ENCODE peak calls at places on chromosomes 5 and 9, in eight cellular contexts. One of them, this sample, is unnamed.

GRCh38 chr9:20848490-20848889 is 164.4 kb downstream of the FOCAD start:
- DNase-seq in sigmoid colon: no peak
- DNase-seq in CD8-positive, alpha-beta T cell: no peak
- DNase-seq in tibial nerve: no peak
- DNase-seq in CD4-positive, CD25-positive, alpha-beta regulatory T cell: no peak
- DNase-seq in astrocyte: peak; percentile 56
- DNase-seq in colonic mucosa: no peak
- DNase-seq in OCI-LY7: no peak
- DNase-seq in this sample: no peak

GRCh38 chr9:80797841-80798688 is 891.3 kb downstream of the TLE1 start:
- DNase-seq in tibial nerve: peak; percentile 11
- DNase-seq in CD8-positive, alpha-beta T cell: no peak
- DNase-seq in sigmoid colon: peak; percentile 91
- DNase-seq in OCI-LY7: no peak
- DNase-seq in CD4-positive, CD25-positive, alpha-beta regulatory T cell: no peak
- DNase-seq in astrocyte: peak; percentile 47
- DNase-seq in colonic mucosa: peak; percentile 22
- DNase-seq in this sample: peak; percentile 25

GRCh38 chr5:81834021-81834660 is 83.2 kb upstream of the SSBP2 start:
- DNase-seq in CD4-positive, CD25-positive, alpha-beta regulatory T cell: no peak
- DNase-seq in CD8-positive, alpha-beta T cell: no peak
- DNase-seq in colonic mucosa: no peak
- DNase-seq in astrocyte: no peak
- DNase-seq in tibial nerve: no peak
- DNase-seq in OCI-LY7: no peak
- DNase-seq in sigmoid colon: no peak
- DNase-seq in this sample: no peak

GRCh38 chr9:8632493-8632892 is 832.9 kb upstream of the DMAC1 start:
- DNase-seq in CD8-positive, alpha-beta T cell: no peak
- DNase-seq in OCI-LY7: no peak
- DNase-seq in CD4-positive, CD25-positive, alpha-beta regulatory T cell: no peak
- DNase-seq in colonic mucosa: no peak
- DNase-seq in sigmoid colon: no peak
- DNase-seq in astrocyte: no peak
- DNase-seq in tibial nerve: no peak
- DNase-seq in this sample: no peak

GRCh38 chr9:72338631-72339030 is 26.4 kb downstream of the ZFAND5 start:
- DNase-seq in sigmoid colon: no peak
- DNase-seq in tibial nerve: no peak
- DNase-seq in CD4-positive, CD25-positive, alpha-beta regulatory T cell: no peak
- DNase-seq in colonic mucosa: no peak
- DNase-seq in astrocyte: no peak
- DNase-seq in OCI-LY7: no peak
- DNase-seq in CD8-positive, alpha-beta T cell: no peak
- DNase-seq in this sample: no peak

GRCh38 chr5:130759061-130759460 is 406.0 kb downstream of the HINT1 start:
- DNase-seq in tibial nerve: no peak
- DNase-seq in astrocyte: no peak
- DNase-seq in sigmoid colon: no peak
- DNase-seq in OCI-LY7: no peak
- DNase-seq in CD8-positive, alpha-beta T cell: no peak
- DNase-seq in CD4-positive, CD25-positive, alpha-beta regulatory T cell: no peak
- DNase-seq in colonic mucosa: no peak
- DNase-seq in this sample: no peak

GRCh38 chr5:10452768-10453331 is 11.2 kb downstream of the ROPN1L start:
- DNase-seq in OCI-LY7: peak; percentile 82
- DNase-seq in sigmoid colon: no peak
- DNase-seq in CD8-positive, alpha-beta T cell: no peak
- DNase-seq in tibial nerve: no peak
- DNase-seq in astrocyte: peak; percentile 84
- DNase-seq in CD4-positive, CD25-positive, alpha-beta regulatory T cell: peak; percentile 67
- DNase-seq in colonic mucosa: no peak
- DNase-seq in this sample: peak; percentile 56

GRCh38 chr5:1637639-1638481 is 114.1 kb upstream of the LPCAT1 start:
- DNase-seq in tibial nerve: no peak
- DNase-seq in colonic mucosa: no peak
- DNase-seq in OCI-LY7: no peak
- DNase-seq in CD4-positive, CD25-positive, alpha-beta regulatory T cell: no peak
- DNase-seq in CD8-positive, alpha-beta T cell: no peak
- DNase-seq in astrocyte: no peak
- DNase-seq in sigmoid colon: peak; percentile 43
- DNase-seq in this sample: no peak

GRCh38 chr9:14258156-14258555 is 55.8 kb downstream of the NFIB start:
- DNase-seq in sigmoid colon: no peak
- DNase-seq in astrocyte: no peak
- DNase-seq in CD8-positive, alpha-beta T cell: no peak
- DNase-seq in CD4-positive, CD25-positive, alpha-beta regulatory T cell: no peak
- DNase-seq in colonic mucosa: no peak
- DNase-seq in OCI-LY7: no peak
- DNase-seq in tibial nerve: no peak
- DNase-seq in this sample: no peak

GRCh38 chr5:83895860-83896259 is 175.2 kb upstream of the HAPLN1 start:
- DNase-seq in OCI-LY7: no peak
- DNase-seq in sigmoid colon: no peak
- DNase-seq in CD8-positive, alpha-beta T cell: no peak
- DNase-seq in colonic mucosa: no peak
- DNase-seq in tibial nerve: no peak
- DNase-seq in astrocyte: no peak
- DNase-seq in CD4-positive, CD25-positive, alpha-beta regulatory T cell: no peak
- DNase-seq in this sample: no peak

GRCh38 chr9:2128611-2129010 is 113.5 kb downstream of the SMARCA2 start:
- DNase-seq in tibial nerve: no peak
- DNase-seq in CD8-positive, alpha-beta T cell: no peak
- DNase-seq in CD4-positive, CD25-positive, alpha-beta regulatory T cell: no peak
- DNase-seq in OCI-LY7: no peak
- DNase-seq in astrocyte: no peak
- DNase-seq in sigmoid colon: no peak
- DNase-seq in colonic mucosa: no peak
- DNase-seq in this sample: peak; percentile 21

GRCh38 chr5:62587737-62588136 is 9.1 kb downstream of the LRRC70 start:
- DNase-seq in CD4-positive, CD25-positive, alpha-beta regulatory T cell: no peak
- DNase-seq in astrocyte: no peak
- DNase-seq in CD8-positive, alpha-beta T cell: no peak
- DNase-seq in tibial nerve: no peak
- DNase-seq in OCI-LY7: no peak
- DNase-seq in colonic mucosa: no peak
- DNase-seq in sigmoid colon: no peak
- DNase-seq in this sample: no peak

GRCh38 chr5:39765381-39765780 is 340.6 kb upstream of the DAB2 start:
- DNase-seq in OCI-LY7: no peak
- DNase-seq in CD8-positive, alpha-beta T cell: no peak
- DNase-seq in CD4-positive, CD25-positive, alpha-beta regulatory T cell: no peak
- DNase-seq in colonic mucosa: no peak
- DNase-seq in astrocyte: peak; percentile 89
- DNase-seq in sigmoid colon: no peak
- DNase-seq in tibial nerve: no peak
- DNase-seq in this sample: no peak

GRCh38 chr9:105264380-105264779 is 19.9 kb downstream of the SLC44A1 start:
- DNase-seq in colonic mucosa: no peak
- DNase-seq in OCI-LY7: no peak
- DNase-seq in astrocyte: no peak
- DNase-seq in tibial nerve: no peak
- DNase-seq in CD4-positive, CD25-positive, alpha-beta regulatory T cell: no peak
- DNase-seq in sigmoid colon: no peak
- DNase-seq in CD8-positive, alpha-beta T cell: no peak
- DNase-seq in this sample: no peak

GRCh38 chr5:82234880-82235279 is 43.3 kb downstream of the RPS23 start:
- DNase-seq in tibial nerve: no peak
- DNase-seq in astrocyte: no peak
- DNase-seq in CD4-positive, CD25-positive, alpha-beta regulatory T cell: no peak
- DNase-seq in colonic mucosa: peak; percentile 36
- DNase-seq in CD8-positive, alpha-beta T cell: no peak
- DNase-seq in OCI-LY7: no peak
- DNase-seq in sigmoid colon: no peak
- DNase-seq in this sample: no peak

GRCh38 chr5:138952962-138953361 is 77.8 kb upstream of the LRRTM2 start:
- DNase-seq in CD4-positive, CD25-positive, alpha-beta regulatory T cell: no peak
- DNase-seq in colonic mucosa: no peak
- DNase-seq in astrocyte: no peak
- DNase-seq in OCI-LY7: no peak
- DNase-seq in sigmoid colon: peak; percentile 65
- DNase-seq in CD8-positive, alpha-beta T cell: no peak
- DNase-seq in tibial nerve: no peak
- DNase-seq in this sample: no peak

GRCh38 chr5:24167791-24168190 is 477.0 kb downstream of the CDH10 start:
- DNase-seq in CD8-positive, alpha-beta T cell: no peak
- DNase-seq in OCI-LY7: no peak
- DNase-seq in sigmoid colon: no peak
- DNase-seq in CD4-positive, CD25-positive, alpha-beta regulatory T cell: no peak
- DNase-seq in tibial nerve: no peak
- DNase-seq in colonic mucosa: no peak
- DNase-seq in astrocyte: peak; percentile 2
- DNase-seq in this sample: no peak

GRCh38 chr5:146860213-146860891 is 18.2 kb downstream of the PPP2R2B start:
- DNase-seq in astrocyte: peak; percentile 81
- DNase-seq in tibial nerve: no peak
- DNase-seq in sigmoid colon: no peak
- DNase-seq in colonic mucosa: no peak
- DNase-seq in CD8-positive, alpha-beta T cell: no peak
- DNase-seq in CD4-positive, CD25-positive, alpha-beta regulatory T cell: no peak
- DNase-seq in OCI-LY7: no peak
- DNase-seq in this sample: no peak

GRCh38 chr9:15785584-15785983 is 232.7 kb downstream of the CCDC171 start:
- DNase-seq in CD8-positive, alpha-beta T cell: no peak
- DNase-seq in sigmoid colon: no peak
- DNase-seq in OCI-LY7: no peak
- DNase-seq in CD4-positive, CD25-positive, alpha-beta regulatory T cell: no peak
- DNase-seq in tibial nerve: no peak
- DNase-seq in colonic mucosa: no peak
- DNase-seq in astrocyte: no peak
- DNase-seq in this sample: no peak

DNA sequence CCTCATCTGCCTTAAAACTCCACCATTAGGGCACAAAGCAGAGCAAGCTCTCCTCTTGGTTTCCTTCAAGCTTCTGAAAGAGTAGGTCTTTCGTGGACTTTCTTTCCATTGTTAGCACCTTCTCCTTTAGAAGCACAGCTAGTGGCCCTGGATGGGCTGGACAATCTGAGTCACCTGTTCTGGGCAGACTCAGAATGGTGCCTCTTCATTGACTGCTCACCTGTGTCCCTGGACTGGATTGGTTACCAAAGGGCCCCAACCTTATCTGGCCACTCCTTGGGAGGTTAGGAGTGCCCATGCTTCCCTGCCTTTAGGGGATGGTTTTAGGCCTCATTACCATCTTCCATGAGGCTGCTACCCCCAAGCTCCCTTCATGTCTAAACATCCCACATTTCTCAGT is 23.2 kb downstream of the TMEM174 start:
- DNase-seq in CD4-positive, CD25-positive, alpha-beta regulatory T cell: no peak
- DNase-seq in astrocyte: no peak
- DNase-seq in CD8-positive, alpha-beta T cell: no peak
- DNase-seq in colonic mucosa: peak; percentile 13
- DNase-seq in tibial nerve: no peak
- DNase-seq in OCI-LY7: no peak
- DNase-seq in sigmoid colon: no peak
- DNase-seq in this sample: no peak
- H3K27ac ChIP-seq in CD4-positive, CD25-positive, alpha-beta regulatory T cell: no peak overlapping the region
- H3K27ac ChIP-seq in astrocyte: no peak overlapping the region
- H3K27ac ChIP-seq in CD8-positive, alpha-beta T cell: no peak overlapping the region
- H3K27ac ChIP-seq in colonic mucosa: no peak overlapping the region
- H3K27ac ChIP-seq in tibial nerve: no peak overlapping the region
- H3K27ac ChIP-seq in OCI-LY7: no peak overlapping the region
- H3K27ac ChIP-seq in sigmoid colon: no peak overlapping the region
- H3K27ac ChIP-seq in this sample: no peak overlapping the region

GRCh38 chr9:129631673-129632129 is 5.7 kb downstream of the NTMT1 start:
- DNase-seq in astrocyte: no peak
- DNase-seq in sigmoid colon: no peak
- DNase-seq in colonic mucosa: no peak
- DNase-seq in OCI-LY7: no peak
- DNase-seq in CD8-positive, alpha-beta T cell: no peak
- DNase-seq in tibial nerve: no peak
- DNase-seq in CD4-positive, CD25-positive, alpha-beta regulatory T cell: no peak
- DNase-seq in this sample: no peak
- H3K36me3 ChIP-seq in astrocyte: peaks cover 16% of the 10 kb centered on the region
- H3K36me3 ChIP-seq in sigmoid colon: peaks cover 27% of the 10 kb centered on the region
- H3K36me3 ChIP-seq in colonic mucosa: peaks cover 10% of the 10 kb centered on the region
- H3K36me3 ChIP-seq in OCI-LY7: peaks cover 92% of the 10 kb centered on the region
- H3K36me3 ChIP-seq in CD8-positive, alpha-beta T cell: peaks cover 24% of the 10 kb centered on the region
- H3K36me3 ChIP-seq in tibial nerve: peaks cover 12% of the 10 kb centered on the region
- H3K36me3 ChIP-seq in CD4-positive, CD25-positive, alpha-beta regulatory T cell: peaks cover 43% of the 10 kb centered on the region
- H3K36me3 ChIP-seq in this sample: peaks cover 96% of the 10 kb centered on the region

DNA sequence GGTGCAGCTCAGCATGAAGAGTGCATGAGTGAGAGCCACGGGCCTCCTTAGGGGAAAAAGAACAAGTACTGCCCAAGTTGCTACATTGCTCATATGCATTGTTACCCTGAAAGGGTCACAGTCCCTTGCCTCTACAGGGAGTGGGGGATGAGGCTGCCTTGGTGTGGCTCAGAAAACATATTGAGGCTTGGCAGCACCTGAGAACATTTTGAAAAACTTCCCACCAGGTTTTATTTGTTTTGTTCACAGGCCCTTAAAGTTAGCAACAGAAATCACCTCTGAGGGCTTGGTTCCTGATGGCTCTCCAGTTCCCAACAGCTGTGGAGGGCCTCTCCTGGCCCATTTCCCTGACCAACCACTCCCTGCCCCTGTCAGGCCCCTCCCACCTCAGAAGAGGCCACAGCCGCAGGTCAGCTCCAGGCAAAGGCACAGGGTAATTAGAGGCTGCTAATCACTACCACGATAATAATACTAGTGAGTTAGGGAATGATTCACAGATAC is 90.7 kb upstream of the ADRA1B start:
- DNase-seq in CD8-positive, alpha-beta T cell: no peak
- DNase-seq in CD4-positive, CD25-positive, alpha-beta regulatory T cell: no peak
- DNase-seq in sigmoid colon: no peak
- DNase-seq in astrocyte: peak; percentile 45
- DNase-seq in tibial nerve: no peak
- DNase-seq in colonic mucosa: no peak
- DNase-seq in OCI-LY7: no peak
- DNase-seq in this sample: no peak
- H3K27ac ChIP-seq in CD8-positive, alpha-beta T cell: no peak overlapping the region
- H3K27ac ChIP-seq in CD4-positive, CD25-positive, alpha-beta regulatory T cell: no peak overlapping the region
- H3K27ac ChIP-seq in sigmoid colon: no peak overlapping the region
- H3K27ac ChIP-seq in astrocyte: no peak overlapping the region
- H3K27ac ChIP-seq in tibial nerve: peak overlapping the region; percentile 68
- H3K27ac ChIP-seq in colonic mucosa: no peak overlapping the region
- H3K27ac ChIP-seq in OCI-LY7: no peak overlapping the region
- H3K27ac ChIP-seq in this sample: no peak overlapping the region

GRCh38 chr5:132877466-132877865 is 4.0 kb downstream of the LEAP2 start:
- DNase-seq in tibial nerve: no peak
- DNase-seq in colonic mucosa: no peak
- DNase-seq in OCI-LY7: no peak
- DNase-seq in astrocyte: no peak
- DNase-seq in CD4-positive, CD25-positive, alpha-beta regulatory T cell: no peak
- DNase-seq in sigmoid colon: no peak
- DNase-seq in CD8-positive, alpha-beta T cell: no peak
- DNase-seq in this sample: no peak

GRCh38 chr5:132877938-132878337 is 4.5 kb downstream of the LEAP2 start:
- DNase-seq in OCI-LY7: no peak
- DNase-seq in CD4-positive, CD25-positive, alpha-beta regulatory T cell: no peak
- DNase-seq in colonic mucosa: peak; percentile 70
- DNase-seq in sigmoid colon: no peak
- DNase-seq in tibial nerve: no peak
- DNase-seq in astrocyte: peak; percentile 65
- DNase-seq in CD8-positive, alpha-beta T cell: no peak
- DNase-seq in this sample: no peak

GRCh38 chr5:132873930-132874271 is 433 bp downstream of the LEAP2 start:
- DNase-seq in CD4-positive, CD25-positive, alpha-beta regulatory T cell: no peak
- DNase-seq in colonic mucosa: no peak
- DNase-seq in astrocyte: no peak
- DNase-seq in CD8-positive, alpha-beta T cell: no peak
- DNase-seq in tibial nerve: no peak
- DNase-seq in OCI-LY7: no peak
- DNase-seq in sigmoid colon: no peak
- DNase-seq in this sample: no peak

GRCh38 chr5:132873119-132873929 is at the start of gene LEAP2:
- DNase-seq in colonic mucosa: no peak
- DNase-seq in sigmoid colon: no peak
- DNase-seq in OCI-LY7: no peak
- DNase-seq in CD8-positive, alpha-beta T cell: no peak
- DNase-seq in tibial nerve: no peak
- DNase-seq in CD4-positive, CD25-positive, alpha-beta regulatory T cell: no peak
- DNase-seq in astrocyte: peak; percentile 31
- DNase-seq in this sample: no peak

GRCh38 chr5:132876020-132876759 is 2.7 kb downstream of the LEAP2 start:
- DNase-seq in tibial nerve: no peak
- DNase-seq in CD4-positive, CD25-positive, alpha-beta regulatory T cell: no peak
- DNase-seq in CD8-positive, alpha-beta T cell: no peak
- DNase-seq in OCI-LY7: no peak
- DNase-seq in colonic mucosa: no peak
- DNase-seq in sigmoid colon: no peak
- DNase-seq in astrocyte: peak; percentile 53
- DNase-seq in this sample: no peak
- H3K36me3 ChIP-seq in tibial nerve: peaks cover 6% of the 10 kb centered on the region
- H3K36me3 ChIP-seq in CD4-positive, CD25-positive, alpha-beta regulatory T cell: peaks cover 41% of the 10 kb centered on the region
- H3K36me3 ChIP-seq in CD8-positive, alpha-beta T cell: peaks cover 17% of the 10 kb centered on the region
- H3K36me3 ChIP-seq in OCI-LY7: peaks cover 84% of the 10 kb centered on the region
- H3K36me3 ChIP-seq in colonic mucosa: no peaks in the 10 kb centered on the region
- H3K36me3 ChIP-seq in sigmoid colon: peaks cover 29% of the 10 kb centered on the region
- H3K36me3 ChIP-seq in astrocyte: peaks cover 43% of the 10 kb centered on the region
- H3K36me3 ChIP-seq in this sample: peaks cover 40% of the 10 kb centered on the region

This sample was measured in WERI-Rb-1.